ENCODE peak calls at places on chromosomes 6 and 20, in eight cellular contexts. I, W, N, K, A, G, J and Y are unnamed samples. For H3K9me3, the result is how much of the 10 kb centered on the place peaks cover.

GRCh38 chr6:47476794-47477496 is 644 bp upstream of the CD2AP start:
- DNase-seq in I (peak), W (no peak), N (no peak), K (no peak), A (no peak), G (no peak), J (peak), Y (no peak)

GRCh38 chr6:33590531-33591198 is 10.6 kb upstream of the BAK1 start:
- DNase-seq in I (peak), W (no peak), N (no peak), K (no peak), A (no peak), G (no peak), J (peak), Y (peak)

GRCh38 chr6:132964101-132964867 is 149.9 kb downstream of the RPS12 start:
- DNase-seq in I (peak), W (no peak), N (no peak), K (no peak), A (peak), G (no peak), J (peak), Y (no peak)

GRCh38 chr20:9202440-9203080 is 133.7 kb downstream of the PLCB4 start:
- DNase-seq in I (no peak), W (no peak), N (no peak), K (no peak), A (no peak), G (no peak), J (peak), Y (no peak)

GRCh38 chr20:46626799-46627198 is 24.5 kb downstream of the SLC13A3 start:
- DNase-seq in I (no peak), W (no peak), N (no peak), K (no peak), A (no peak), G (no peak), J (no peak), Y (no peak)

GRCh38 chr20:62740286-62741141 is 31.9 kb downstream of the NTSR1 start:
- DNase-seq in I (peak), W (no peak), N (peak), K (peak), A (no peak), G (no peak), J (peak), Y (peak)

GRCh38 chr6:5713519-5713918 is 293.2 kb downstream of the NRN1 start:
- DNase-seq in I (no peak), W (no peak), N (no peak), K (no peak), A (no peak), G (no peak), J (no peak), Y (no peak)

GRCh38 chr6:4017847-4018193 is 61.1 kb downstream of the FAM217A start:
- DNase-seq in I (peak), W (no peak), N (no peak), K (no peak), A (no peak), G (no peak), J (peak), Y (no peak)

GRCh38 chr20:51354769-51355319 is 187.7 kb downstream of the NFATC2 start:
- DNase-seq in I (peak), W (no peak), N (peak), K (no peak), A (no peak), G (no peak), J (peak), Y (no peak)

GRCh38 chr6:147752686-147753418 is 244.4 kb downstream of the SAMD5 start:
- DNase-seq in I (no peak), W (no peak), N (no peak), K (no peak), A (no peak), G (no peak), J (no peak), Y (no peak)

GRCh38 chr6:75376347-75377024 is 91.9 kb upstream of the TMEM30A start:
- DNase-seq in I (peak), W (no peak), N (no peak), K (no peak), A (no peak), G (no peak), J (peak), Y (no peak)

GRCh38 chr20:49381558-49382493 is 100.6 kb downstream of the KCNB1 start:
- DNase-seq in I (peak), W (no peak), N (peak), K (no peak), A (peak), G (peak), J (peak), Y (peak)

GRCh38 chr20:44803383-44803941 is 6.9 kb downstream of the RIMS4 start:
- DNase-seq in I (no peak), W (no peak), N (peak), K (no peak), A (no peak), G (no peak), J (peak), Y (no peak)

GRCh38 chr6:64990652-64991304 is 716.2 kb downstream of the EYS start:
- DNase-seq in I (no peak), W (no peak), N (no peak), K (no peak), A (no peak), G (no peak), J (no peak), Y (no peak)

GRCh38 chr6:106422551-106422950 is 62.0 kb downstream of the CRYBG1 start:
- DNase-seq in I (no peak), W (no peak), N (no peak), K (no peak), A (no peak), G (no peak), J (peak), Y (no peak)

GRCh38 chr6:144710207-144710606 is 425.1 kb downstream of the UTRN start:
- DNase-seq in I (peak), W (no peak), N (no peak), K (no peak), A (no peak), G (no peak), J (peak), Y (no peak)

GRCh38 chr6:16434885-16435284 is 196.5 kb downstream of the GMPR start:
- DNase-seq in I (no peak), W (no peak), N (no peak), K (no peak), A (no peak), G (no peak), J (no peak), Y (no peak)

GRCh38 chr6:51738614-51739013 is 348.8 kb downstream of the PKHD1 start:
- DNase-seq in I (no peak), W (no peak), N (no peak), K (no peak), A (no peak), G (no peak), J (no peak), Y (no peak)

GRCh38 chr20:63553933-63554290 is at the start of gene FNDC11:
- DNase-seq in I (peak), W (peak), N (no peak), K (peak), A (no peak), G (peak), J (peak), Y (no peak)

GRCh38 chr20:44166008-44166407 is 21.0 kb downstream of the JPH2 start:
- DNase-seq in I (peak), W (no peak), N (no peak), K (no peak), A (no peak), G (no peak), J (peak), Y (no peak)

GRCh38 chr6:31888281-31889258 is 8.9 kb downstream of the EHMT2 start:
- DNase-seq in I (peak), W (no peak), N (no peak), K (peak), A (no peak), G (no peak), J (peak), Y (no peak)

GRCh38 chr6:26172496-26172958 is 85.3 kb downstream of the HFE start:
- DNase-seq in I (no peak), W (no peak), N (no peak), K (peak), A (no peak), G (no peak), J (peak), Y (no peak)

GRCh38 chr6:96836579-96837137 is 619 bp downstream of the GPR63 start:
- DNase-seq in I (no peak), W (peak), N (no peak), K (no peak), A (no peak), G (no peak), J (peak), Y (no peak)

GRCh38 chr6:134564705-134565104 is 246.8 kb upstream of the SGK1 start:
- DNase-seq in I (no peak), W (no peak), N (no peak), K (no peak), A (no peak), G (no peak), J (no peak), Y (no peak)

GRCh38 chr6:100808638-100809275 is 72.4 kb downstream of the ASCC3 start:
- DNase-seq in I (peak), W (no peak), N (no peak), K (no peak), A (no peak), G (no peak), J (peak), Y (no peak)

GRCh38 chr6:90175627-90176538 is 120.8 kb downstream of the BACH2 start:
- DNase-seq in I (no peak), W (no peak), N (no peak), K (peak), A (no peak), G (no peak), J (no peak), Y (no peak)

DNA sequence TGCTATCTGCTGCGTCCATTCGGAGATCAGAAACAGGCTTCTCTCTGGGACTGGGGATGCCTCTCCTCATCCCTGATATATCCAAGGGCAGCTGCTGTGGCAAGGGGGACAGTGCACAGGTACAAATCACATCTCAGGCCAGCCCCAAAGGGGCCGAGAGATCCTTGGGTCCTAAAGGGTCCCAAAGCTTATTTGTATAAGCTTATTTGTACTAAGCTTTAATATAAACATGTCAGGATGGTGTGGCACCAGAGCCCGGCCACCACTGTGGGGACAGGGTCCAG is 45.3 kb downstream of the FGD2 start:
- DNase-seq in I (no peak), W (no peak), N (no peak), K (no peak), A (no peak), G (no peak), J (no peak), Y (no peak)
- H3K27ac ChIP-seq in I (no peak), W (no peak), N (no peak), K (peak), A (no peak), G (peak), J (no peak), Y (peak)

DNA sequence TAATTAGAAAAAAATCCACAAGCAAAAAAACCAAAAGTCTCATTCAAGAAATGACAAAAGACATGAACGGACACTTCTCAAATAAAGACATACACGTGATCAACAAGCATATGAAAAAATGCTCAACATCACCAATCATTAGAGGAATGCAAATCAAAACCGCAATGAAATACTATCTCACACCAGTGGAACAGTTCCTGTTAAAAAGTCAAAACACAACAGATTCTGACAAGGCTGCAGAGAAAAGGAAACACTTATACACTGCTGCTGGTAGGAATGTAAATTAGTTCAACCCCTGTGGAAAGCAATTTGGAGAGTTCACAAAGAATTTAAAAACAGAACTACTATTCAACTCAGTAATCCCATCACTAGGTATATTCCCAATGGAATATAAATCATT is 58.0 kb downstream of the IRAK1BP1 start:
- DNase-seq in I (no peak), W (no peak), N (no peak), K (no peak), A (no peak), G (no peak), J (no peak), Y (no peak)
- H3K9me3 ChIP-seq in I (under half), W (under half), N (under half), K (under half), A (under half), G (under half), J (under half), Y (under half)

GRCh38 chr6:43020847-43021246 is 576 bp upstream of the RRP36 start:
- DNase-seq in I (no peak), W (no peak), N (peak), K (no peak), A (no peak), G (no peak), J (no peak), Y (no peak)
- H3K4me3 ChIP-seq in I (peak), W (no peak), N (peak), K (peak), A (peak), G (peak), J (peak), Y (peak)

GRCh38 chr6:36850001-36850400 is 10.8 kb upstream of the CPNE5 start:
- DNase-seq in I (no peak), W (no peak), N (no peak), K (no peak), A (no peak), G (no peak), J (no peak), Y (no peak)
- H3K27ac ChIP-seq in I (no peak), W (no peak), N (no peak), K (no peak), A (no peak), G (peak), J (no peak), Y (no peak)

GRCh38 chr6:9192405-9192909 is 757.1 kb upstream of the SLC35B3 start:
- DNase-seq in I (peak), W (no peak), N (no peak), K (no peak), A (no peak), G (no peak), J (no peak), Y (no peak)
- H3K9me3 ChIP-seq in I (under half), W (under half), N (under half), K (under half), A (under half), G (under half), J (under half), Y (under half)

GRCh38 chr20:17704589-17705317 is 5.0 kb downstream of the BANF2 start:
- DNase-seq in I (no peak), W (no peak), N (no peak), K (no peak), A (no peak), G (no peak), J (no peak), Y (no peak)
- H3K4me3 ChIP-seq in I (no peak), W (no peak), N (no peak), K (no peak), A (no peak), G (no peak), J (no peak), Y (no peak)

GRCh38 chr6:18147160-18147559 is 7.7 kb downstream of the TPMT start:
- DNase-seq in I (peak), W (no peak), N (no peak), K (no peak), A (no peak), G (no peak), J (peak), Y (no peak)
- H3K27ac ChIP-seq in I (peak), W (no peak), N (no peak), K (no peak), A (no peak), G (no peak), J (peak), Y (no peak)

GRCh38 chr20:56274156-56274555 is 25.6 kb downstream of the MC3R start:
- DNase-seq in I (no peak), W (no peak), N (no peak), K (no peak), A (no peak), G (no peak), J (no peak), Y (no peak)
- H3K9me3 ChIP-seq in I (under half), W (under half), N (under half), K (under half), A (under half), G (under half), J (under half), Y (under half)